ENCODE peak calls at places on chromosome 20, in nine cellular contexts. Y is H9, E is mucosa of descending colon, I is mesendoderm, A is tibial nerve, T is aorta, D is SJSA1, K is vagina, F is Peyer's patch. H is an unnamed sample.

GRCh38 chr20:47088339-47088738 is 193.7 kb downstream of the EYA2 start:
- DNase-seq in F (no peak), A (no peak), Y (no peak), E (peak; percentile 23), T (no peak), I (no peak), K (no peak), D (no peak), H (peak; percentile 32)

GRCh38 chr20:5630071-5630470 is 120.1 kb upstream of the SHLD1 start:
- DNase-seq in K (no peak), F (no peak), D (no peak), I (no peak), E (no peak), A (no peak), T (no peak), Y (no peak), H (no peak)

GRCh38 chr20:45779011-45779915 is 12.4 kb downstream of the WFDC3 start:
- DNase-seq in Y (no peak), T (peak; percentile 94), A (peak; percentile 90), E (peak; percentile 85), F (peak; percentile 63), D (peak; percentile 96), K (no peak), I (no peak), H (peak; percentile 90)

GRCh38 chr20:33075281-33075680 is 4.2 kb upstream of the BPIFB4 start:
- DNase-seq in Y (no peak), I (no peak), E (no peak), D (no peak), K (no peak), F (no peak), A (no peak), T (no peak), H (no peak)

GRCh38 chr20:46850416-46850815 is 44.2 kb upstream of the EYA2 start:
- DNase-seq in D (no peak), I (no peak), A (no peak), K (no peak), T (no peak), E (peak; percentile 67), F (peak; percentile 56), Y (no peak), H (peak; percentile 64)

GRCh38 chr20:23257848-23258746 is 92.5 kb upstream of the NXT1 start:
- DNase-seq in Y (no peak), T (no peak), I (peak; percentile 54), A (no peak), F (no peak), D (peak; percentile 62), K (peak; percentile 64), E (no peak), H (no peak)

GRCh38 chr20:38231786-38232130 is 28.8 kb downstream of the KIAA1755 start:
- DNase-seq in Y (no peak), F (no peak), D (no peak), A (no peak), K (no peak), I (no peak), T (no peak), E (no peak), H (no peak)

GRCh38 chr20:19015890-19016465 is 196.5 kb upstream of the SLC24A3 start:
- DNase-seq in E (no peak), F (no peak), A (no peak), K (no peak), D (peak; percentile 9), I (peak; percentile 61), Y (no peak), T (no peak), H (no peak)

GRCh38 chr20:21554985-21555384 is 41.1 kb upstream of the NKX2-2 start:
- DNase-seq in E (no peak), T (no peak), A (no peak), D (no peak), F (no peak), K (no peak), I (no peak), Y (no peak), H (no peak)

GRCh38 chr20:5770240-5770986 is 20.2 kb downstream of the SHLD1 start:
- DNase-seq in E (no peak), Y (no peak), A (no peak), I (no peak), D (no peak), T (no peak), F (no peak), K (no peak), H (no peak)

GRCh38 chr20:64205611-64206026 is 41.4 kb downstream of the MYT1 start:
- DNase-seq in E (no peak), A (no peak), F (no peak), D (no peak), Y (no peak), T (no peak), I (no peak), K (no peak), H (no peak)

GRCh38 chr20:60565093-60565492 is 606.9 kb downstream of the CDH26 start:
- DNase-seq in A (no peak), E (no peak), I (no peak), T (no peak), Y (no peak), K (no peak), D (no peak), F (no peak), H (no peak)

GRCh38 chr20:47666304-47666703 is 119.0 kb downstream of the SULF2 start:
- DNase-seq in F (no peak), T (no peak), D (peak; percentile 33), K (no peak), E (no peak), I (no peak), A (no peak), Y (no peak), H (no peak)

GRCh38 chr20:58550661-58551060 is 35.5 kb upstream of the APCDD1L start:
- DNase-seq in A (no peak), Y (peak; percentile 8), E (no peak), K (peak; percentile 52), I (no peak), F (no peak), T (no peak), D (peak; percentile 63), H (peak; percentile 15)

GRCh38 chr20:9200620-9201019 is 131.7 kb downstream of the PLCB4 start:
- DNase-seq in E (no peak), K (no peak), F (no peak), D (peak; percentile 77), T (no peak), I (peak; percentile 52), A (no peak), Y (no peak), H (no peak)

GRCh38 chr20:62561948-62562347 is 80.4 kb upstream of the SLCO4A1 start:
- DNase-seq in D (no peak), E (no peak), T (no peak), Y (no peak), K (no peak), A (no peak), F (no peak), I (no peak), H (no peak)

GRCh38 chr20:62563561-62563960 is 78.7 kb upstream of the SLCO4A1 start:
- DNase-seq in F (no peak), D (no peak), K (no peak), A (no peak), I (no peak), Y (no peak), T (no peak), E (no peak), H (no peak)

GRCh38 chr20:62560162-62560561 is 82.1 kb upstream of the SLCO4A1 start:
- DNase-seq in A (no peak), Y (no peak), F (no peak), D (no peak), I (no peak), T (no peak), K (no peak), E (no peak), H (no peak)

GRCh38 chr20:62562831-62563230 is 79.5 kb upstream of the SLCO4A1 start:
- DNase-seq in K (no peak), T (no peak), F (no peak), A (no peak), I (no peak), Y (no peak), D (no peak), E (no peak), H (no peak)

GRCh38 chr20:62561182-62561581 is 81.1 kb upstream of the SLCO4A1 start:
- DNase-seq in K (no peak), I (no peak), F (no peak), A (no peak), E (no peak), D (no peak), Y (no peak), T (no peak), H (no peak)
- H3K4me1 ChIP-seq in K (no peaks in the 10 kb centered on the region), I (no peaks in the 10 kb centered on the region), F (no peaks in the 10 kb centered on the region), A (no peaks in the 10 kb centered on the region), E (no peaks in the 10 kb centered on the region), D (no peaks in the 10 kb centered on the region), Y (no peaks in the 10 kb centered on the region), T (no peaks in the 10 kb centered on the region), H (no peaks in the 10 kb centered on the region)

GRCh38 chr20:31608256-31608980 is 3.3 kb downstream of the ID1 start:
- DNase-seq in A (peak; percentile 67), T (peak; percentile 87), D (peak; percentile 71), K (no peak), Y (peak; percentile 92), F (peak; percentile 94), I (peak; percentile 98), E (peak; percentile 92), H (peak; percentile 93)
- H3K4me1 ChIP-seq in A (peaks cover 43% of the 10 kb centered on the region), T (no peaks in the 10 kb centered on the region), D (peaks cover 54% of the 10 kb centered on the region), K (peaks cover 75% of the 10 kb centered on the region), Y (peaks cover 5% of the 10 kb centered on the region), F (peaks cover 12% of the 10 kb centered on the region), I (peaks cover 8% of the 10 kb centered on the region), E (peaks cover 54% of the 10 kb centered on the region), H (peaks cover 9% of the 10 kb centered on the region)

GRCh38 chr20:25544316-25544715 is 41.0 kb downstream of the NINL start:
- DNase-seq in Y (no peak), E (no peak), I (no peak), A (no peak), F (no peak), K (no peak), T (no peak), D (no peak), H (no peak)
- H3K4me1 ChIP-seq in Y (peaks cover 14% of the 10 kb centered on the region), E (no peaks in the 10 kb centered on the region), I (peaks cover 22% of the 10 kb centered on the region), A (peaks cover 8% of the 10 kb centered on the region), F (no peaks in the 10 kb centered on the region), K (peaks cover 36% of the 10 kb centered on the region), T (no peaks in the 10 kb centered on the region), D (peaks cover 26% of the 10 kb centered on the region), H (no peaks in the 10 kb centered on the region)

GRCh38 chr20:34528921-34529297 is 12.7 kb downstream of the DYNLRB1 start:
- DNase-seq in D (peak; percentile 50), A (peak; percentile 45), I (no peak), E (peak; percentile 47), Y (no peak), K (no peak), F (no peak), T (no peak), H (no peak)

GRCh38 chr20:34532320-34532719 is 16.1 kb downstream of the DYNLRB1 start:
- DNase-seq in D (peak; percentile 68), T (no peak), E (no peak), A (no peak), Y (no peak), I (no peak), K (no peak), F (no peak), H (no peak)

GRCh38 chr20:34530342-34530741 is 14.1 kb downstream of the DYNLRB1 start:
- DNase-seq in A (no peak), E (no peak), F (no peak), I (no peak), D (no peak), Y (no peak), T (no peak), K (no peak), H (no peak)

GRCh38 chr20:34531608-34532265 is 15.5 kb downstream of the DYNLRB1 start:
- DNase-seq in Y (no peak), I (no peak), F (no peak), E (no peak), A (no peak), T (no peak), D (no peak), K (no peak), H (no peak)

GRCh38 chr20:34529742-34530141 is 13.5 kb downstream of the DYNLRB1 start:
- DNase-seq in K (no peak), D (no peak), F (peak; percentile 8), I (no peak), T (no peak), A (no peak), Y (no peak), E (no peak), H (no peak)
- H3K4me1 ChIP-seq in K (peaks cover 41% of the 10 kb centered on the region), D (peaks cover 43% of the 10 kb centered on the region), F (no peaks in the 10 kb centered on the region), I (no peaks in the 10 kb centered on the region), T (peaks cover 1% of the 10 kb centered on the region), A (peaks cover 43% of the 10 kb centered on the region), Y (no peaks in the 10 kb centered on the region), E (peaks cover 19% of the 10 kb centered on the region), H (peaks cover 6% of the 10 kb centered on the region)

H was measured in colonic mucosa.